ENCODE peak calls at places on chromosomes 4 and X, in nine cellular contexts. One of them, this sample, is unnamed.

GRCh38 chr4:93827272-93827947 is 1.1 kb upstream of the ATOH1 start:
- DNase-seq in activated CD4-positive, alpha-beta T cell treated with anti-CD3 and anti-CD28 coated beads for 24 hours: no peak
- DNase-seq in AG09309: no peak
- DNase-seq in T-helper 17 cell: no peak
- DNase-seq in left lung: no peak
- DNase-seq in activated CD4-positive, alpha-beta memory T cell treated with anti-CD3 and anti-CD28 coated beads for 36 hours: no peak
- DNase-seq in NCI-H1694 treated with DMSO at 0.1 percent for 48 hours: no peak
- DNase-seq in amygdala: no peak
- DNase-seq in AG04450: no peak
- DNase-seq in this sample: no peak

GRCh38 chr4:1717129-1718094 is 3.7 kb downstream of the TMEM129 start:
- DNase-seq in AG09309: no peak
- DNase-seq in activated CD4-positive, alpha-beta memory T cell treated with anti-CD3 and anti-CD28 coated beads for 36 hours: no peak
- DNase-seq in activated CD4-positive, alpha-beta T cell treated with anti-CD3 and anti-CD28 coated beads for 24 hours: no peak
- DNase-seq in NCI-H1694 treated with DMSO at 0.1 percent for 48 hours: no peak
- DNase-seq in AG04450: no peak
- DNase-seq in T-helper 17 cell: no peak
- DNase-seq in amygdala: no peak
- DNase-seq in left lung: peak
- DNase-seq in this sample: no peak

GRCh38 chr4:39446842-39447573 is 11.7 kb downstream of the RPL9 start:
- DNase-seq in activated CD4-positive, alpha-beta memory T cell treated with anti-CD3 and anti-CD28 coated beads for 36 hours: peak
- DNase-seq in AG09309: no peak
- DNase-seq in left lung: peak
- DNase-seq in amygdala: no peak
- DNase-seq in AG04450: no peak
- DNase-seq in T-helper 17 cell: peak
- DNase-seq in NCI-H1694 treated with DMSO at 0.1 percent for 48 hours: no peak
- DNase-seq in activated CD4-positive, alpha-beta T cell treated with anti-CD3 and anti-CD28 coated beads for 24 hours: peak
- DNase-seq in this sample: peak

GRCh38 chr4:100362363-100362762 is 155.5 kb downstream of the EMCN start:
- DNase-seq in activated CD4-positive, alpha-beta T cell treated with anti-CD3 and anti-CD28 coated beads for 24 hours: no peak
- DNase-seq in activated CD4-positive, alpha-beta memory T cell treated with anti-CD3 and anti-CD28 coated beads for 36 hours: no peak
- DNase-seq in left lung: no peak
- DNase-seq in AG09309: no peak
- DNase-seq in amygdala: no peak
- DNase-seq in AG04450: no peak
- DNase-seq in NCI-H1694 treated with DMSO at 0.1 percent for 48 hours: no peak
- DNase-seq in T-helper 17 cell: no peak
- DNase-seq in this sample: no peak

GRCh38 chr4:102174800-102175199 is 170.5 kb downstream of the SLC39A8 start:
- DNase-seq in activated CD4-positive, alpha-beta memory T cell treated with anti-CD3 and anti-CD28 coated beads for 36 hours: no peak
- DNase-seq in left lung: no peak
- DNase-seq in NCI-H1694 treated with DMSO at 0.1 percent for 48 hours: no peak
- DNase-seq in activated CD4-positive, alpha-beta T cell treated with anti-CD3 and anti-CD28 coated beads for 24 hours: no peak
- DNase-seq in AG09309: peak
- DNase-seq in amygdala: no peak
- DNase-seq in T-helper 17 cell: no peak
- DNase-seq in AG04450: peak
- DNase-seq in this sample: peak

GRCh38 chrX:17792842-17793241 is 55.5 kb downstream of the SCML1 start:
- DNase-seq in AG04450: no peak
- DNase-seq in amygdala: no peak
- DNase-seq in activated CD4-positive, alpha-beta T cell treated with anti-CD3 and anti-CD28 coated beads for 24 hours: no peak
- DNase-seq in activated CD4-positive, alpha-beta memory T cell treated with anti-CD3 and anti-CD28 coated beads for 36 hours: no peak
- DNase-seq in NCI-H1694 treated with DMSO at 0.1 percent for 48 hours: no peak
- DNase-seq in left lung: no peak
- DNase-seq in AG09309: no peak
- DNase-seq in T-helper 17 cell: no peak
- DNase-seq in this sample: no peak

GRCh38 chrX:95427389-95427788 is 1257.3 kb upstream of the DIAPH2 start:
- DNase-seq in left lung: no peak
- DNase-seq in NCI-H1694 treated with DMSO at 0.1 percent for 48 hours: no peak
- DNase-seq in AG04450: no peak
- DNase-seq in amygdala: no peak
- DNase-seq in T-helper 17 cell: no peak
- DNase-seq in activated CD4-positive, alpha-beta memory T cell treated with anti-CD3 and anti-CD28 coated beads for 36 hours: no peak
- DNase-seq in AG09309: no peak
- DNase-seq in activated CD4-positive, alpha-beta T cell treated with anti-CD3 and anti-CD28 coated beads for 24 hours: no peak
- DNase-seq in this sample: no peak

GRCh38 chr4:212438-213174 is 88.3 kb downstream of the ZNF718 start:
- DNase-seq in NCI-H1694 treated with DMSO at 0.1 percent for 48 hours: no peak
- DNase-seq in activated CD4-positive, alpha-beta T cell treated with anti-CD3 and anti-CD28 coated beads for 24 hours: no peak
- DNase-seq in left lung: peak
- DNase-seq in activated CD4-positive, alpha-beta memory T cell treated with anti-CD3 and anti-CD28 coated beads for 36 hours: no peak
- DNase-seq in AG09309: peak
- DNase-seq in T-helper 17 cell: no peak
- DNase-seq in AG04450: peak
- DNase-seq in amygdala: peak
- DNase-seq in this sample: peak

GRCh38 chr4:139593091-139593564 is 37.1 kb upstream of the SETD7 start:
- DNase-seq in activated CD4-positive, alpha-beta T cell treated with anti-CD3 and anti-CD28 coated beads for 24 hours: no peak
- DNase-seq in AG09309: no peak
- DNase-seq in AG04450: peak
- DNase-seq in left lung: no peak
- DNase-seq in activated CD4-positive, alpha-beta memory T cell treated with anti-CD3 and anti-CD28 coated beads for 36 hours: no peak
- DNase-seq in T-helper 17 cell: no peak
- DNase-seq in amygdala: no peak
- DNase-seq in NCI-H1694 treated with DMSO at 0.1 percent for 48 hours: peak
- DNase-seq in this sample: no peak

This sample was measured in GM04504.